ENCODE peak calls at places on chromosomes 4 and X, in eight cellular contexts. J, K, V, Y, X, R, E and L are unnamed samples.

GRCh38 chrX:106917830-106918500 is 2.2 kb upstream of the CLDN2 start:
- DNase-seq in Y (peak), K (no peak), X (no peak), J (no peak), E (no peak), R (peak), V (peak), L (peak)

GRCh38 chr4:112889619-112890294 is 159.7 kb upstream of the ANK2 start:
- DNase-seq in V (peak), E (no peak), R (no peak), X (no peak), K (no peak), Y (no peak), J (no peak), L (no peak)

GRCh38 chrX:144006811-144007210 is 122.9 kb downstream of the UBE2NL start:
- DNase-seq in E (no peak), Y (no peak), J (no peak), X (no peak), V (peak), K (no peak), R (no peak), L (no peak)

GRCh38 chr4:172982151-172982590 is 186.4 kb upstream of the GALNT7 start:
- DNase-seq in J (no peak), X (no peak), K (no peak), R (peak), Y (peak), V (peak), E (no peak), L (no peak)

GRCh38 chrX:2267890-2268289 is 232.9 kb downstream of the DHRSX start:
- DNase-seq in R (no peak), K (no peak), J (no peak), V (no peak), Y (no peak), X (no peak), E (no peak), L (no peak)

GRCh38 chrX:46918434-46918833 is 6.2 kb downstream of the JADE3 start:
- DNase-seq in Y (no peak), R (no peak), X (no peak), J (no peak), K (no peak), E (no peak), V (no peak), L (no peak)

GRCh38 chrX:136259543-136259942 is 8.3 kb upstream of the MAP7D3 start:
- DNase-seq in E (no peak), X (peak), V (peak), R (no peak), Y (peak), J (no peak), K (no peak), L (no peak)

GRCh38 chr4:7905461-7905915 is 34.2 kb downstream of the AFAP1 start:
- DNase-seq in X (no peak), Y (no peak), J (no peak), E (no peak), V (peak), K (no peak), R (no peak), L (no peak)

GRCh38 chr4:119632216-119632615 is 3.6 kb upstream of the PDE5A start:
- DNase-seq in R (no peak), K (no peak), Y (no peak), V (peak), X (no peak), J (no peak), E (no peak), L (no peak)

GRCh38 chr4:68283714-68284113 is 38.2 kb upstream of the TMPRSS11B start:
- DNase-seq in J (no peak), X (no peak), E (no peak), R (no peak), K (no peak), V (no peak), Y (no peak), L (no peak)

GRCh38 chr4:5133933-5134594 is 82.8 kb downstream of the STK32B start:
- DNase-seq in K (no peak), X (no peak), E (no peak), V (no peak), Y (no peak), R (no peak), J (no peak), L (no peak)

GRCh38 chr4:74543983-74544382 is 99.0 kb downstream of the AREG start:
- DNase-seq in Y (no peak), E (no peak), R (no peak), J (no peak), X (no peak), V (peak), K (no peak), L (no peak)

GRCh38 chrX:8815460-8816065 is 14.4 kb upstream of the FAM9A start:
- DNase-seq in E (peak), V (peak), K (no peak), Y (peak), J (peak), X (peak), R (peak), L (no peak)